ENCODE peak calls at places on chromosome 10, in five cellular contexts. U, H, D, L and F are unnamed samples.

GRCh38 chr10:75971402-75972211 is 540.2 kb downstream of the LRMDA start:
- DNase-seq in U (no peak), D (no peak), L (no peak), H (no peak), F (no peak)

GRCh38 chr10:46546591-46547330 is 9.7 kb downstream of the GPRIN2 start:
- DNase-seq in U (peak; percentile 86), H (peak; percentile 19), L (no peak), D (peak; percentile 66), F (no peak)

GRCh38 chr10:132368881-132369635 is 27.9 kb upstream of the PWWP2B start:
- DNase-seq in D (peak; percentile 23), H (no peak), U (no peak), L (no peak), F (no peak)

GRCh38 chr10:70982443-70982842 is 94.1 kb upstream of the PCBD1 start:
- DNase-seq in U (no peak), H (no peak), D (no peak), L (no peak), F (no peak)

GRCh38 chr10:60175418-60175817 is 214.3 kb downstream of the ANK3 start:
- DNase-seq in L (no peak), D (no peak), U (no peak), H (no peak), F (no peak)

GRCh38 chr10:78937800-78938694 is 130.7 kb upstream of the ZMIZ1 start:
- DNase-seq in H (no peak), L (peak; percentile 29), D (no peak), U (peak; percentile 33), F (no peak)

GRCh38 chr10:30247704-30248103 is 101.4 kb downstream of the MTPAP start:
- DNase-seq in H (no peak), U (no peak), D (no peak), L (no peak), F (no peak)

GRCh38 chr10:104640339-104641149 is 546 bp upstream of the SORCS3 start:
- DNase-seq in D (no peak), L (peak; percentile 63), H (no peak), U (no peak), F (no peak)

GRCh38 chr10:119677904-119678755 is 26.9 kb downstream of the BAG3 start:
- DNase-seq in H (no peak), D (no peak), U (no peak), L (no peak), F (no peak)

GRCh38 chr10:71134732-71135211 is 77.6 kb upstream of the UNC5B start:
- DNase-seq in L (no peak), D (peak; percentile 57), H (no peak), U (no peak), F (no peak)

GRCh38 chr10:75043256-75044121 is 68.0 kb upstream of the SAMD8 start:
- DNase-seq in U (no peak), L (no peak), D (no peak), H (no peak), F (peak; percentile 16)

GRCh38 chr10:31017534-31018361 is 13.9 kb downstream of the ZNF438 start:
- DNase-seq in U (no peak), H (no peak), D (no peak), L (no peak), F (no peak)

GRCh38 chr10:69385454-69386350 is 31.0 kb downstream of the TACR2 start:
- DNase-seq in D (no peak), H (no peak), L (no peak), U (no peak), F (no peak)

GRCh38 chr10:69383485-69384089 is 33.1 kb downstream of the TACR2 start:
- DNase-seq in D (no peak), U (no peak), L (no peak), H (no peak), F (no peak)

GRCh38 chr10:69387500-69387899 is 29.2 kb downstream of the TACR2 start:
- DNase-seq in H (no peak), D (no peak), L (no peak), U (no peak), F (no peak)

GRCh38 chr10:69382382-69383117 is 34.2 kb downstream of the TACR2 start:
- DNase-seq in D (no peak), L (no peak), H (no peak), U (no peak), F (no peak)

GRCh38 chr10:69384320-69384719 is 32.4 kb downstream of the TACR2 start:
- DNase-seq in L (no peak), H (no peak), U (no peak), D (no peak), F (no peak)
- H3K27ac ChIP-seq in L (no peak overlapping the region), H (no peak overlapping the region), U (no peak overlapping the region), D (no peak overlapping the region), F (no peak overlapping the region)

GRCh38 chr10:100911472-100911871 is 1.3 kb upstream of the SLF2 start:
- DNase-seq in D (no peak), H (no peak), L (no peak), U (no peak), F (no peak)
- H3K4me1 ChIP-seq in D (no peaks in the 10 kb centered on the region), H (no peaks in the 10 kb centered on the region), L (peaks cover 20% of the 10 kb centered on the region), U (peaks cover 34% of the 10 kb centered on the region), F (peaks cover 11% of the 10 kb centered on the region)

DNA sequence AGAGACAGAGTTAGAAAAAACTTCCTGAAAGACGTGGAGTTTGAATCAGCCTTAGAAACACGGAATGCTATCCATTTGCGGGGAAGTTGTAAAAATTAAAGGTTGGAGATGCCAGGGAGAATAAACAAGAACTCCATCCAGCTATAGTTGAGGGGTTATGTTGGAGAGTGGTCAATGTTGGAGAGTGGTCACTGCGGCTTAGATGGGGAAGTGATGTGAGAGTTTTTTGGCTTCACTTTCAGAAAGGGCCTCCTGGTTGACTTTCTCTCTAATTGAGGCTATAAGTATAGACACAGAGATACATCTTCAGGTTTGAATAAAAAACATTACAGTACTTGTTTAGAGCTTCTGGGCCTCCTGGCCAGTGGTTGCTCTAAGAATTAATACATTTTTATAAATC is 675 bp downstream of the CC2D2B start:
- DNase-seq in L (no peak), H (no peak), D (no peak), U (no peak), F (no peak)
- H3K27ac ChIP-seq in L (no peak overlapping the region), H (no peak overlapping the region), D (peak overlapping the region; percentile 85), U (no peak overlapping the region), F (no peak overlapping the region)

GRCh38 chr10:121108051-121108450 is 256.9 kb downstream of the WDR11 start:
- DNase-seq in U (no peak), L (no peak), D (no peak), H (no peak), F (no peak)
- H3K4me1 ChIP-seq in U (no peaks in the 10 kb centered on the region), L (peaks cover 11% of the 10 kb centered on the region), D (no peaks in the 10 kb centered on the region), H (no peaks in the 10 kb centered on the region), F (no peaks in the 10 kb centered on the region)

GRCh38 chr10:22579826-22580225 is 134.6 kb downstream of the PIP4K2A start:
- DNase-seq in L (no peak), U (no peak), H (no peak), D (no peak), F (no peak)

GRCh38 chr10:22581453-22581852 is 132.9 kb downstream of the PIP4K2A start:
- DNase-seq in D (no peak), H (no peak), U (no peak), L (no peak), F (no peak)

GRCh38 chr10:22583683-22584082 is 130.7 kb downstream of the PIP4K2A start:
- DNase-seq in L (no peak), H (no peak), D (no peak), U (no peak), F (no peak)

DNA sequence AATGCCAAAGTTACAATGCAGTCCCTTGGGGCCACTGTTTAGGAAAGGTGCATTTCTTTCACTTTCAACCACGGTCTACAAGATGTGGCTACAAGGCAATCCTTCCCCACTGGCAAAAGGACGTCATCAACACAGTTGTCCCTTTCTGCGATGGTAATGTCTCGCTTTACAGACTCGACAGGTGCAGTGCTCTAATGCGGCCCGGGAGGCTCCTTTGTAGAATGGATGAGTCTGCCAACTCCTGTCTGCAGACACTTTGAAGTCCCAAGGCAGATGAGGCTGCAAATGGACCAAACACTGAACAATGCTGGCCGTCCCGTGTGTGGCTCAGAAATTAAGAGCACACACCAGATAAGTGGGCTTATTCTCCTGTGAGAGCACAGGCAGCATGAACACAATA is 133.7 kb downstream of the PIP4K2A start:
- DNase-seq in U (no peak), H (no peak), L (no peak), D (no peak), F (no peak)
- H3K27ac ChIP-seq in U (no peak overlapping the region), H (no peak overlapping the region), L (no peak overlapping the region), D (no peak overlapping the region), F (no peak overlapping the region)

DNA sequence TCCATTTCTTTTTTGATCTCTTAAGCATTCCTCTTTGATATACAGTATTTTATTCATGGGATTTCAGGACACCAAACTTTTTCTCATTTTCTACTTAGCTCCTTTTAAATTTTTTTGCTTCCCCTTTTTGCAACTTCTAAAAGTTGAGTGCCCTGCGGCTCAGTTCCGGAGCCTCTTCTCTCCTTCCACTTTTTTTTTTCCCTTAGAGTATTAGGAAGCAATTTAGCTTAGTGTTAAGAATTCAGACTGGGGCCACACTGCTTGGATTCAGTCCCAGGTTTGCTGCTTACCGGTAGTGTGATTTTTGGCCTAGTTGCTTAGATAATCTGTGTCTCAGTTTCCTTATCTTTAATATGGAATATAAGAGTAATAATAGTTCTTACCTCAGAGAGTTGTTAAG is 3.4 kb downstream of the STAM start:
- DNase-seq in U (peak; percentile 75), H (no peak), L (no peak), D (no peak), F (no peak)
- H3K4me1 ChIP-seq in U (peaks cover 55% of the 10 kb centered on the region), H (peaks cover 5% of the 10 kb centered on the region), L (peaks cover 8% of the 10 kb centered on the region), D (no peaks in the 10 kb centered on the region), F (peaks cover 24% of the 10 kb centered on the region)

DNA sequence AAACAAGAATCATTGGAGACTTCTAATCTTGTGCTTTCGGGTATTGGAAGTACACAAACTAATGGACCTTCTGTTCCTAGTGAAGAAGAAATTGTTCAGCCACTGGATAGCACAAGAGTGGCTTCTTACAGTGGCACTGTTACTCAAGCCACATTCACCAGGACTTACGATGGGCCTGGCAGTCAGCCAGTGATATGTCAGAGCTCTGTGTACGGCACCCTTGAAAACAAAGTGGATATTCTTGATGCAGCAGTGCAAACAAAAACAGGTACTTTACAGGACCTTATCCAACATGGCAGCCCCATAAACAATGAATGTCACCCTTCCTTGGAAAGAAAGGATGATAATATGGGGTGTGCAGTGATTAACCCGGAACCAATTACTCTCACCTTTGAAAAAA is 61.6 kb downstream of the TASOR2 start:
- DNase-seq in D (no peak), U (no peak), H (no peak), L (peak; percentile 37), F (no peak)
- H3K27ac ChIP-seq in D (no peak overlapping the region), U (no peak overlapping the region), H (no peak overlapping the region), L (no peak overlapping the region), F (no peak overlapping the region)

DNA sequence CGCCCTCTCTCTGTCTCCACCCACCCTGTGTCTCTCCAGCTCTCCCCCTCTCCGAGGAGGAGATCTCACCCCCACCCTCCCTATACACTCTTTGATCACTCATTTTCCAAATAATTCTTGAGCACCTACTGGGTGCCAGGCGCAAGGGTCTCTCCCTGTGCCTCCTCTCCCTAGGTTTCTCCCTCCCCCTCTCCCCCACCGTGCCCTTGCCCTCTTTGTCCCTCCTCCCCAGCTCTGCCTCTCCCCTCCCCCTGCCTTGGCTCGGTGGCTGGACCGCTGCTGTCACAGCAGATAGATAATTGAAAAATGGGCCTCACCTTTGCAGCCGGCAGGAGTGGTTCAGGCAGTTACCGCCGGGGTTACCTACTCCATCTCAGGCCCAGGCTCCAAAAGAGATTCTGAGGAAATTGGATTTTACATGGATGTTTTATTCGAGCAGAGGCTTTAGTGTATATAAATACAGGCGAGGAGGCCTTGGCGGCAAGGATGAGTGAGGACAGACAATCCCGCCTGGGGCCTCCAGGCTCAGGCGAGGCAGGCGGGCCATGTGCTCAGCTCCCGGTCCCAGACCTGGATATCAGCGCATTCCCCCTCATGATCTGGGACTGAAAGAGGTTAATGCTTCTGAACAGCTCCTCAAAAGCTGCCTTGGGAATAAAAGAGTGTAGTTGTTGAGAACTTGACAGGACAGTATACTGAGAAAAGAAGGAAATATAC is 60.8 kb upstream of the BTRC start:
- DNase-seq in L (no peak), U (no peak), D (no peak), H (no peak), F (no peak)
- H3K4me1 ChIP-seq in L (peaks cover 14% of the 10 kb centered on the region), U (peaks cover 23% of the 10 kb centered on the region), D (no peaks in the 10 kb centered on the region), H (peaks cover 5% of the 10 kb centered on the region), F (peaks cover 17% of the 10 kb centered on the region)

GRCh38 chr10:4766449-4766848 is 59.6 kb upstream of the AKR1E2 start:
- DNase-seq in L (no peak), D (no peak), H (no peak), U (no peak), F (no peak)
- H3K27ac ChIP-seq in L (no peak overlapping the region), D (peak overlapping the region; percentile 21), H (no peak overlapping the region), U (no peak overlapping the region), F (no peak overlapping the region)